ENCODE peak calls at places on chromosomes 6 and 20, in ten cellular contexts. I is cardiac fibroblast; X is activated CD8-positive, alpha-beta memory T cell treated with anti-CD3 and anti-CD28 coated beads, Interleukin-2, amount 10 ng/mL, durations not matched to agents 7 days and 5 days; S is AG08396; H is testis; L is midbrain; F is foreskin fibroblast; Y is kidney glomerular epithelial cell; W is T-helper 2 cell; A is stimulated activated CD8-positive, alpha-beta memory T cell treated with anti-CD3 and anti-CD28 coated beads, Interleukin-7, amount 100 ng/mL, for 48 hours. R is an unnamed sample.

GRCh38 chr20:9177278-9177677 is 108.4 kb downstream of the PLCB4 start:
- DNase-seq in Y (no peak), F (no peak), H (no peak), W (no peak), X (no peak), I (no peak), L (no peak), S (no peak), A (no peak), R (no peak)

GRCh38 chr6:75429304-75429703 is 64.3 kb downstream of the FILIP1 start:
- DNase-seq in A (no peak), L (no peak), S (no peak), Y (no peak), I (no peak), H (no peak), X (no peak), F (no peak), W (no peak), R (no peak)

GRCh38 chr6:134175532-134176282 is 123.3 kb upstream of the SLC2A12 start:
- DNase-seq in W (peak), H (peak), L (peak), Y (peak), I (peak), A (no peak), X (peak), F (peak), S (peak), R (peak)

GRCh38 chr6:391559-392440 is at the start of gene IRF4:
- DNase-seq in X (peak), Y (no peak), S (no peak), H (peak), L (no peak), A (peak), F (no peak), W (peak), I (no peak), R (peak)

GRCh38 chr6:19892250-19892649 is 55.1 kb downstream of the ID4 start:
- DNase-seq in S (no peak), L (no peak), A (no peak), X (no peak), Y (peak), H (peak), W (no peak), F (no peak), I (no peak), R (no peak)

GRCh38 chr20:46901638-46902037 is 7.0 kb downstream of the EYA2 start:
- DNase-seq in A (no peak), L (no peak), H (no peak), X (no peak), S (no peak), Y (no peak), F (no peak), W (no peak), I (no peak), R (no peak)

GRCh38 chr20:19922716-19923115 is 94.4 kb upstream of the NAA20 start:
- DNase-seq in S (no peak), H (peak), F (no peak), L (no peak), I (no peak), Y (no peak), W (no peak), X (no peak), A (no peak), R (no peak)

GRCh38 chr20:16098890-16099639 is 474.2 kb downstream of the KIF16B start:
- DNase-seq in I (no peak), W (no peak), L (no peak), S (no peak), A (no peak), X (no peak), F (no peak), H (no peak), Y (no peak), R (no peak)

GRCh38 chr6:14339711-14340590 is 222.4 kb downstream of the CD83 start:
- DNase-seq in L (no peak), A (no peak), S (no peak), I (peak), F (no peak), H (peak), Y (no peak), W (no peak), X (no peak), R (no peak)

GRCh38 chr6:83853178-83853967 is at the start of gene RIPPLY2:
- DNase-seq in F (peak), Y (no peak), H (peak), I (peak), X (no peak), A (no peak), L (peak), S (peak), W (no peak), R (no peak)

GRCh38 chr6:131042664-131043063 is 20.4 kb downstream of the EPB41L2 start:
- DNase-seq in H (no peak), W (no peak), L (no peak), Y (no peak), A (no peak), S (no peak), X (no peak), I (peak), F (no peak), R (no peak)

GRCh38 chr20:53623454-53624206 is 30.0 kb upstream of the ZNF217 start:
- DNase-seq in H (peak), I (peak), S (peak), F (peak), W (peak), Y (peak), L (peak), A (no peak), X (peak), R (peak)

GRCh38 chr6:2766767-2767314 is 1.6 kb downstream of the WRNIP1 start:
- DNase-seq in W (no peak), H (no peak), S (no peak), I (no peak), X (no peak), L (no peak), A (no peak), F (no peak), Y (peak), R (no peak)

GRCh38 chr6:147728903-147729302 is 220.4 kb downstream of the SAMD5 start:
- DNase-seq in I (no peak), A (no peak), H (peak), S (no peak), Y (no peak), F (no peak), L (no peak), W (no peak), X (no peak), R (no peak)

GRCh38 chr6:26312501-26313390 is 52.3 kb upstream of the BTN3A2 start:
- DNase-seq in W (peak), H (peak), A (peak), X (peak), F (peak), L (peak), I (peak), S (no peak), Y (peak), R (peak)

GRCh38 chr6:26268659-26269402 is 96.2 kb upstream of the BTN3A2 start:
- DNase-seq in A (no peak), S (no peak), X (peak), F (no peak), L (no peak), W (no peak), H (no peak), I (peak), Y (no peak), R (no peak)

R was measured in CD14-positive monocyte.